ENCODE peak calls at places on chromosomes 6 and 20, in ten cellular contexts. One of them, this sample, is unnamed.

GRCh38 chr6:9801255-9801757 is 613.6 kb downstream of the TFAP2A start:
- DNase-seq in NAMALWA: no peak
- DNase-seq in NT2/D1: no peak
- DNase-seq in amygdala: no peak
- DNase-seq in fibroblast of gingiva: no peak
- DNase-seq in CD4-positive, alpha-beta T cell: no peak
- DNase-seq in NCI-H2107: no peak
- DNase-seq in transverse colon: no peak
- DNase-seq in GM23248: peak; percentile 50
- DNase-seq in MV-4-11: no peak
- DNase-seq in this sample: peak; percentile 12

GRCh38 chr20:36203861-36204260 is 32.4 kb upstream of the AAR2 start:
- DNase-seq in NAMALWA: no peak
- DNase-seq in NT2/D1: no peak
- DNase-seq in amygdala: no peak
- DNase-seq in MV-4-11: no peak
- DNase-seq in NCI-H2107: no peak
- DNase-seq in CD4-positive, alpha-beta T cell: no peak
- DNase-seq in transverse colon: no peak
- DNase-seq in fibroblast of gingiva: no peak
- DNase-seq in GM23248: no peak
- DNase-seq in this sample: no peak

GRCh38 chr6:116073765-116074450 is 13.2 kb upstream of the FRK start:
- DNase-seq in fibroblast of gingiva: peak; percentile 24
- DNase-seq in transverse colon: no peak
- DNase-seq in NCI-H2107: no peak
- DNase-seq in GM23248: peak; percentile 76
- DNase-seq in MV-4-11: no peak
- DNase-seq in NT2/D1: no peak
- DNase-seq in amygdala: no peak
- DNase-seq in NAMALWA: no peak
- DNase-seq in CD4-positive, alpha-beta T cell: no peak
- DNase-seq in this sample: peak; percentile 5

GRCh38 chr20:8780926-8781325 is 288.0 kb upstream of the PLCB4 start:
- DNase-seq in NCI-H2107: no peak
- DNase-seq in GM23248: no peak
- DNase-seq in transverse colon: no peak
- DNase-seq in CD4-positive, alpha-beta T cell: no peak
- DNase-seq in fibroblast of gingiva: no peak
- DNase-seq in amygdala: no peak
- DNase-seq in NT2/D1: no peak
- DNase-seq in NAMALWA: no peak
- DNase-seq in MV-4-11: no peak
- DNase-seq in this sample: no peak

GRCh38 chr6:143058987-143059386 is 1.7 kb upstream of the AIG1 start:
- DNase-seq in transverse colon: no peak
- DNase-seq in GM23248: no peak
- DNase-seq in amygdala: no peak
- DNase-seq in fibroblast of gingiva: no peak
- DNase-seq in NAMALWA: peak; percentile 31
- DNase-seq in NCI-H2107: no peak
- DNase-seq in MV-4-11: no peak
- DNase-seq in CD4-positive, alpha-beta T cell: no peak
- DNase-seq in NT2/D1: no peak
- DNase-seq in this sample: no peak

GRCh38 chr6:42163941-42164340 is 9.2 kb upstream of the GUCA1A start:
- DNase-seq in GM23248: peak; percentile 30
- DNase-seq in amygdala: no peak
- DNase-seq in NAMALWA: no peak
- DNase-seq in MV-4-11: peak; percentile 37
- DNase-seq in NT2/D1: no peak
- DNase-seq in transverse colon: no peak
- DNase-seq in CD4-positive, alpha-beta T cell: no peak
- DNase-seq in fibroblast of gingiva: no peak
- DNase-seq in NCI-H2107: no peak
- DNase-seq in this sample: no peak

GRCh38 chr20:54474866-54475265 is 527 bp upstream of the DOK5 start:
- DNase-seq in CD4-positive, alpha-beta T cell: no peak
- DNase-seq in NT2/D1: no peak
- DNase-seq in GM23248: peak; percentile 13
- DNase-seq in amygdala: no peak
- DNase-seq in fibroblast of gingiva: no peak
- DNase-seq in transverse colon: no peak
- DNase-seq in NAMALWA: no peak
- DNase-seq in NCI-H2107: no peak
- DNase-seq in MV-4-11: no peak
- DNase-seq in this sample: no peak

GRCh38 chr6:134797400-134798113 is 152.3 kb downstream of the ALDH8A1 start:
- DNase-seq in NCI-H2107: no peak
- DNase-seq in transverse colon: no peak
- DNase-seq in NAMALWA: no peak
- DNase-seq in MV-4-11: no peak
- DNase-seq in CD4-positive, alpha-beta T cell: no peak
- DNase-seq in amygdala: no peak
- DNase-seq in fibroblast of gingiva: no peak
- DNase-seq in NT2/D1: no peak
- DNase-seq in GM23248: no peak
- DNase-seq in this sample: no peak

GRCh38 chr6:26258199-26258977 is 106.6 kb upstream of the BTN3A2 start:
- DNase-seq in NT2/D1: no peak
- DNase-seq in fibroblast of gingiva: no peak
- DNase-seq in NCI-H2107: no peak
- DNase-seq in transverse colon: no peak
- DNase-seq in GM23248: no peak
- DNase-seq in NAMALWA: peak; percentile 28
- DNase-seq in CD4-positive, alpha-beta T cell: no peak
- DNase-seq in amygdala: no peak
- DNase-seq in MV-4-11: no peak
- DNase-seq in this sample: no peak

GRCh38 chr6:155120034-155120433 is 124.9 kb downstream of the TIAM2 start:
- DNase-seq in transverse colon: no peak
- DNase-seq in NT2/D1: peak; percentile 84
- DNase-seq in MV-4-11: no peak
- DNase-seq in amygdala: no peak
- DNase-seq in GM23248: no peak
- DNase-seq in fibroblast of gingiva: no peak
- DNase-seq in CD4-positive, alpha-beta T cell: no peak
- DNase-seq in NAMALWA: no peak
- DNase-seq in NCI-H2107: no peak
- DNase-seq in this sample: no peak

GRCh38 chr20:57439432-57439831 is 48.2 kb downstream of the RBM38 start:
- DNase-seq in CD4-positive, alpha-beta T cell: no peak
- DNase-seq in amygdala: peak; percentile 51
- DNase-seq in transverse colon: peak; percentile 77
- DNase-seq in NAMALWA: no peak
- DNase-seq in fibroblast of gingiva: no peak
- DNase-seq in MV-4-11: no peak
- DNase-seq in GM23248: peak; percentile 21
- DNase-seq in NCI-H2107: no peak
- DNase-seq in NT2/D1: no peak
- DNase-seq in this sample: no peak

GRCh38 chr6:74651948-74652347 is 553.9 kb downstream of the COL12A1 start:
- DNase-seq in GM23248: peak; percentile 58
- DNase-seq in MV-4-11: no peak
- DNase-seq in transverse colon: no peak
- DNase-seq in amygdala: no peak
- DNase-seq in CD4-positive, alpha-beta T cell: no peak
- DNase-seq in NAMALWA: no peak
- DNase-seq in NCI-H2107: no peak
- DNase-seq in fibroblast of gingiva: peak; percentile 81
- DNase-seq in NT2/D1: no peak
- DNase-seq in this sample: no peak

GRCh38 chr6:46954819-46955520 is 33.2 kb upstream of the ADGRF5 start:
- DNase-seq in transverse colon: no peak
- DNase-seq in NCI-H2107: no peak
- DNase-seq in amygdala: no peak
- DNase-seq in MV-4-11: no peak
- DNase-seq in GM23248: no peak
- DNase-seq in CD4-positive, alpha-beta T cell: no peak
- DNase-seq in fibroblast of gingiva: no peak
- DNase-seq in NAMALWA: no peak
- DNase-seq in NT2/D1: no peak
- DNase-seq in this sample: no peak